ENCODE peak calls at places on chromosomes 7 and 10, in eight cellular contexts. R is cardiac muscle cell; M is brain microvascular endothelial cell; T is colonic mucosa; E is CD8-positive, alpha-beta memory T cell; B is PC-3; D is heart right ventricle; Y is ascending aorta. H is an unnamed sample. For H3K27me3, the result is how much of the 10 kb centered on the place peaks cover.

GRCh38 chr7:57274535-57275283 is 142.5 kb upstream of the ZNF479 start:
- DNase-seq in Y (no peak), E (no peak), D (no peak), T (no peak), M (no peak), B (no peak), R (no peak), H (no peak)

GRCh38 chr7:129649128-129649690 is 37.7 kb downstream of the NRF1 start:
- DNase-seq in Y (no peak), M (no peak), T (no peak), D (no peak), E (no peak), R (no peak), B (no peak), H (no peak)

GRCh38 chr7:45187946-45188411 is 30.4 kb downstream of the RAMP3 start:
- DNase-seq in T (no peak), M (no peak), R (no peak), B (no peak), D (no peak), E (no peak), Y (no peak), H (no peak)

GRCh38 chr7:24760968-24761367 is 3.7 kb upstream of the GSDME start:
- DNase-seq in Y (no peak), R (no peak), B (no peak), T (no peak), D (no peak), M (no peak), E (no peak), H (no peak)

GRCh38 chr7:14639329-14639728 is 263.2 kb downstream of the DGKB start:
- DNase-seq in R (no peak), Y (no peak), T (peak), E (no peak), D (no peak), B (no peak), M (no peak), H (no peak)

GRCh38 chr10:84076540-84077195 is 62.6 kb upstream of the GHITM start:
- DNase-seq in Y (no peak), B (no peak), R (peak), E (no peak), D (no peak), T (no peak), M (peak), H (peak)

GRCh38 chr7:37540917-37541316 is 92.3 kb upstream of the ELMO1 start:
- DNase-seq in D (no peak), E (no peak), M (no peak), B (no peak), R (no peak), Y (no peak), T (no peak), H (no peak)

GRCh38 chr7:138396251-138397070 is 63.6 kb upstream of the TRIM24 start:
- DNase-seq in T (peak), B (no peak), Y (no peak), E (no peak), R (no peak), D (no peak), M (no peak), H (no peak)

GRCh38 chr7:107846324-107846723 is 43.3 kb upstream of the SLC26A3 start:
- DNase-seq in Y (no peak), B (no peak), E (no peak), M (no peak), T (no peak), D (no peak), R (no peak), H (no peak)
- H3K4me3 ChIP-seq in Y (no peak), B (no peak), E (no peak), M (no peak), T (no peak), D (no peak), R (no peak), H (no peak)

GRCh38 chr10:111119637-111120036 is 42.8 kb downstream of the ADRA2A start:
- DNase-seq in T (no peak), B (no peak), E (no peak), M (no peak), Y (no peak), D (no peak), R (no peak), H (no peak)
- H3K27me3 ChIP-seq in T (under half), B (under half), E (under half), M (under half), Y (under half), D (under half), R (under half), H (under half)

DNA sequence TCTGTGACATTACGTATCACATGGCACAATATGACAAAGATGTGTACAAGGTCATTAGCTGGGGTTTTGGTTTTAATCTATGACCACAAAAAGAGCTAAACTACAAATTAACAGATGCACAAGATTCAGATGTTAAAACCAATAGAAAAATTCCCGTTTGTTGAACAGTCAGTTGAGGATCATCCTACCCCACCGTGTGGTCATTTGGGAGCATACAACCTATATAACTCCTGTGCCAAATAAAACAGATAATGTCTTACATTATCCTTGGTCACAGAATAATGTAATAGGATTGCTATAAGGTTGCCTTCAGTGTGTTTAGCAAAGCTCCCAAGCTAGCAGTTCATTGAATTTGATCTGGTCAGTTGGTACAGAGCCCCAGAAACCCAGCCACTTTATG is 28.2 kb downstream of the ASNS start:
- DNase-seq in Y (no peak), M (no peak), B (peak), T (no peak), R (no peak), E (no peak), D (no peak), H (no peak)
- H3K4me3 ChIP-seq in Y (no peak), M (no peak), B (no peak), T (no peak), R (no peak), E (no peak), D (no peak), H (no peak)

GRCh38 chr10:123135415-123136141 is at the start of gene HMX3:
- DNase-seq in E (no peak), T (no peak), D (no peak), R (peak), Y (no peak), M (no peak), B (no peak), H (peak)
- H3K27me3 ChIP-seq in E (half or more), T (half or more), D (half or more), R (half or more), Y (half or more), M (half or more), B (half or more), H (under half)

DNA sequence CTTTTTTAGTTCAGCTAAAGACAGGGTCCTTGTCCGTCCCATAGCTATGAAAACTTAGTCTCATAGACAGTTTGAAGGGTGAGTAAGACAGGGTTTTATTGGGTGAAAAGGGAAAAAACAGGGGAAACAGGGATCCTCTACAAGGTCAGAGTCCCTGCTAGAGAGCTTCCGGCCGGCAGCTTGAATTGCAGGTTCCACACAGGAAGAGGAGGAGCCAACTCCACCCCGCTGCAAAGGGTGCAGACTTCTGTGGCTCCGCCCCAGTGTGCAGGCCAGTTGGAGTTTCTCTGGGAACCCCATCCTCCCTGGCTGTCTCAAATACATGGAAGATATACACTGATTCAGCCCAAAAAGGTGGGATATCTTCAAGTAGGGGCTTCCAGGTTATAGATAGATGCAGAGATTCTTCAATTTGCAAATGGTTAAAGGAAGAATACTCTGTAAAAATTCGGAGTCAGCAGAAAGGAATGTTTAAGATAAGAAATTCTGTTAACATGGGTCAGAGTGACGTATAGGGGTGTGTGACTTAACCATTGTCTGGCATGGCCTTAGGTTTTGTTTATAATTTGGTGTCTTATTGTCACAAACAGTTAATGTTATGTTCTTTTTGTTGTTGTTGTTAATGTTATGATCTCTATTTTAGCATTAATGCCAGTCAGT is 34.6 kb upstream of the HECW1 start:
- DNase-seq in E (no peak), R (peak), M (peak), D (no peak), T (no peak), Y (no peak), B (peak), H (no peak)
- H3K4me3 ChIP-seq in E (no peak), R (no peak), M (no peak), D (no peak), T (no peak), Y (no peak), B (no peak), H (no peak)

GRCh38 chr7:51023547-51023946 is 240.9 kb upstream of the GRB10 start:
- DNase-seq in Y (no peak), T (peak), B (no peak), R (no peak), D (no peak), E (no peak), M (no peak), H (no peak)
- H3K27me3 ChIP-seq in Y (under half), T (under half), B (under half), R (under half), D (under half), E (under half), M (under half), H (under half)

DNA sequence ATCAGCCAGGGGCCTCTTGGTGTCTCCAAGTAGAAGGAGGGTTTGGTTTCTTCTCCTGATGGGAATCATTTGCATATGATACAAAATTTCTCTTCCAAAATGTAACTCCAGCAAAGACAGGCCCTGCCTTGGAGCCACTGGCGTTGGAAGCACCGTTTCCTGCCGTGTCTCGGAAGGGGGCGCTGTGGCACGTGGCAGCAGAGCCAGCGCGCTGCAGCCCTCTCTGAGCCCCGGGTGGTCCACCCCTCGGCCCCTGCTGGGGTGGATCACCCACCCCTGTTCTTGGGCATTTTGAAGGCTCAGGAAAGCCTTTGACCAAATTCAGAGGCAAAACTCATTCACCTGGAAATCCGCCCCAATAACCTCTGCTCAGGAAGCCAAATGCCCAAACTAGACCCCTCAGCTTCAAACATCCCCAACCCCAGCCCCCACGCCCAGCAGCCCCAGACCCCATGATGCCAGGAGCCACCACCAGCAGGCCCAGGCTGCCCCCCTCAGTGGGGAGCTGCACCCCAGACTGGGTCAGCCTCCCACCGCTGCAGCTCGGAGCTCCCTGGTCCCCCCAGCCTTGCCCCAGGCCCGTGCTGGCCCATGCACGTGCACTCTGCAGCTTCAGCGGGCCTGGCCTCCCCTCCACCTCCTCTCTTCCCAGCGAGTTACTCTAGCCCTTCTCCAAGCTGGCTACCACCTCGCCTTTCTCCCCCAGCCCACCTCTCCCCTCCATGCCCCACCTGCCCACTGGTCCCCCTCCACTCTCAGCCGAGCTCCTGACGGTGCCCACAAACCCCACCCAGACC is 29.5 kb upstream of the ELFN1 start:
- DNase-seq in M (no peak), R (no peak), T (no peak), E (no peak), Y (no peak), B (no peak), D (no peak), H (no peak)
- H3K4me3 ChIP-seq in M (no peak), R (no peak), T (no peak), E (no peak), Y (no peak), B (no peak), D (no peak), H (no peak)

DNA sequence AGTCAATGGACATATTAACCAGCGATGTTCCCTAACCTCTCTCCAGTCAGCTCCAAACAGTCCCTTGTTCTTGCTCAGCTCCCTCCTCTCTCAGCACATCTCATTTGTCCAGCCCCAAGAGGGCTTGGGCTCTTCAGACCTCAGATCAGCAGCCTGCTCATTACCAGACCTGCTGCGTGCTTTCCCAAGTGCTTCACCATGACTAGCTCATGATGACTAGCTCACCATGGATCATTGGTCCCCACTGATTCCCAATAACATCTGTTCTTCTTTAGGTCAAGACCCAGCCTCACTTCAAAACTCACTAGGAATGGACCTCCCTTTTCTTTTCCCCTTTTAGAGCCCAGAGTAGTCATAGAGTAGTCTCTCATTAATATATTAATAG is 121.9 kb downstream of the SLC16A9 start:
- DNase-seq in Y (no peak), M (no peak), R (no peak), T (no peak), D (no peak), E (no peak), B (no peak), H (no peak)
- H3K27me3 ChIP-seq in Y (under half), M (under half), R (under half), T (under half), D (under half), E (under half), B (under half), H (under half)

GRCh38 chr7:8064828-8065227 is 96.2 kb downstream of the GLCCI1 start:
- DNase-seq in D (no peak), Y (no peak), T (no peak), E (no peak), M (peak), R (no peak), B (no peak), H (no peak)
- H3K4me3 ChIP-seq in D (no peak), Y (peak), T (no peak), E (no peak), M (no peak), R (no peak), B (no peak), H (no peak)

GRCh38 chr10:97940534-97940933 is 89.9 kb downstream of the CRTAC1 start:
- DNase-seq in Y (no peak), M (no peak), D (no peak), E (no peak), T (no peak), R (no peak), B (no peak), H (no peak)
- H3K27me3 ChIP-seq in Y (under half), M (under half), D (under half), E (under half), T (under half), R (under half), B (under half), H (under half)

H was measured in MG63.